ENCODE peak calls at places on chromosomes 5 and 9, in eight cellular contexts. One of them, this sample, is unnamed.

GRCh38 chr5:147635882-147636531 is 126.1 kb upstream of the DPYSL3 start:
- DNase-seq in NCI-H774: no peak
- DNase-seq in GM12865: no peak
- DNase-seq in central memory CD4-positive, alpha-beta T cell: no peak
- DNase-seq in astrocyte of the spinal cord: no peak
- DNase-seq in hypothalamus: peak
- DNase-seq in activated naive CD4-positive, alpha-beta T cell treated with anti-CD3 and anti-CD28 coated beads for 36 hours: no peak
- DNase-seq in activated CD4-positive, alpha-beta T cell treated with anti-CD3 and anti-CD28 coated beads for 4 hours: no peak
- DNase-seq in this sample: no peak

GRCh38 chr5:177130211-177131018 is 3.2 kb upstream of the NSD1 start:
- DNase-seq in NCI-H774: no peak
- DNase-seq in hypothalamus: no peak
- DNase-seq in central memory CD4-positive, alpha-beta T cell: no peak
- DNase-seq in activated CD4-positive, alpha-beta T cell treated with anti-CD3 and anti-CD28 coated beads for 4 hours: no peak
- DNase-seq in astrocyte of the spinal cord: no peak
- DNase-seq in activated naive CD4-positive, alpha-beta T cell treated with anti-CD3 and anti-CD28 coated beads for 36 hours: no peak
- DNase-seq in GM12865: no peak
- DNase-seq in this sample: no peak

GRCh38 chr9:136551401-136552116 is 5.7 kb upstream of the NOTCH1 start:
- DNase-seq in NCI-H774: no peak
- DNase-seq in GM12865: peak
- DNase-seq in hypothalamus: no peak
- DNase-seq in activated naive CD4-positive, alpha-beta T cell treated with anti-CD3 and anti-CD28 coated beads for 36 hours: no peak
- DNase-seq in astrocyte of the spinal cord: peak
- DNase-seq in activated CD4-positive, alpha-beta T cell treated with anti-CD3 and anti-CD28 coated beads for 4 hours: no peak
- DNase-seq in central memory CD4-positive, alpha-beta T cell: no peak
- DNase-seq in this sample: peak

GRCh38 chr5:169772256-169772655 is 135.2 kb downstream of the DOCK2 start:
- DNase-seq in hypothalamus: no peak
- DNase-seq in central memory CD4-positive, alpha-beta T cell: no peak
- DNase-seq in GM12865: no peak
- DNase-seq in astrocyte of the spinal cord: no peak
- DNase-seq in activated naive CD4-positive, alpha-beta T cell treated with anti-CD3 and anti-CD28 coated beads for 36 hours: no peak
- DNase-seq in activated CD4-positive, alpha-beta T cell treated with anti-CD3 and anti-CD28 coated beads for 4 hours: no peak
- DNase-seq in NCI-H774: no peak
- DNase-seq in this sample: no peak

GRCh38 chr9:78298046-78298511 is 1.2 kb downstream of the PSAT1 start:
- DNase-seq in activated naive CD4-positive, alpha-beta T cell treated with anti-CD3 and anti-CD28 coated beads for 36 hours: no peak
- DNase-seq in central memory CD4-positive, alpha-beta T cell: no peak
- DNase-seq in GM12865: no peak
- DNase-seq in astrocyte of the spinal cord: no peak
- DNase-seq in NCI-H774: no peak
- DNase-seq in hypothalamus: peak
- DNase-seq in activated CD4-positive, alpha-beta T cell treated with anti-CD3 and anti-CD28 coated beads for 4 hours: peak
- DNase-seq in this sample: no peak

GRCh38 chr9:89461302-89461701 is 36.6 kb downstream of the SEMA4D start:
- DNase-seq in activated CD4-positive, alpha-beta T cell treated with anti-CD3 and anti-CD28 coated beads for 4 hours: no peak
- DNase-seq in central memory CD4-positive, alpha-beta T cell: no peak
- DNase-seq in NCI-H774: no peak
- DNase-seq in GM12865: no peak
- DNase-seq in astrocyte of the spinal cord: peak
- DNase-seq in activated naive CD4-positive, alpha-beta T cell treated with anti-CD3 and anti-CD28 coated beads for 36 hours: peak
- DNase-seq in hypothalamus: no peak
- DNase-seq in this sample: no peak

GRCh38 chr9:113310538-113310937 is 7.4 kb upstream of the RNF183 start:
- DNase-seq in astrocyte of the spinal cord: no peak
- DNase-seq in NCI-H774: no peak
- DNase-seq in central memory CD4-positive, alpha-beta T cell: no peak
- DNase-seq in activated naive CD4-positive, alpha-beta T cell treated with anti-CD3 and anti-CD28 coated beads for 36 hours: no peak
- DNase-seq in activated CD4-positive, alpha-beta T cell treated with anti-CD3 and anti-CD28 coated beads for 4 hours: no peak
- DNase-seq in GM12865: no peak
- DNase-seq in hypothalamus: no peak
- DNase-seq in this sample: no peak

GRCh38 chr9:2085719-2086515 is 70.8 kb downstream of the SMARCA2 start:
- DNase-seq in NCI-H774: no peak
- DNase-seq in activated CD4-positive, alpha-beta T cell treated with anti-CD3 and anti-CD28 coated beads for 4 hours: no peak
- DNase-seq in astrocyte of the spinal cord: peak
- DNase-seq in central memory CD4-positive, alpha-beta T cell: no peak
- DNase-seq in GM12865: no peak
- DNase-seq in hypothalamus: no peak
- DNase-seq in activated naive CD4-positive, alpha-beta T cell treated with anti-CD3 and anti-CD28 coated beads for 36 hours: no peak
- DNase-seq in this sample: no peak

GRCh38 chr5:167861931-167862426 is 429.5 kb upstream of the WWC1 start:
- DNase-seq in central memory CD4-positive, alpha-beta T cell: no peak
- DNase-seq in hypothalamus: no peak
- DNase-seq in NCI-H774: no peak
- DNase-seq in activated CD4-positive, alpha-beta T cell treated with anti-CD3 and anti-CD28 coated beads for 4 hours: no peak
- DNase-seq in astrocyte of the spinal cord: no peak
- DNase-seq in activated naive CD4-positive, alpha-beta T cell treated with anti-CD3 and anti-CD28 coated beads for 36 hours: no peak
- DNase-seq in GM12865: no peak
- DNase-seq in this sample: no peak

GRCh38 chr9:86516564-86516963 is 162.4 kb upstream of the TUT7 start:
- DNase-seq in activated naive CD4-positive, alpha-beta T cell treated with anti-CD3 and anti-CD28 coated beads for 36 hours: no peak
- DNase-seq in central memory CD4-positive, alpha-beta T cell: no peak
- DNase-seq in hypothalamus: no peak
- DNase-seq in astrocyte of the spinal cord: no peak
- DNase-seq in activated CD4-positive, alpha-beta T cell treated with anti-CD3 and anti-CD28 coated beads for 4 hours: no peak
- DNase-seq in GM12865: no peak
- DNase-seq in NCI-H774: no peak
- DNase-seq in this sample: no peak

GRCh38 chr9:111852291-111852690 is 44.3 kb upstream of the UGCG start:
- DNase-seq in activated CD4-positive, alpha-beta T cell treated with anti-CD3 and anti-CD28 coated beads for 4 hours: no peak
- DNase-seq in activated naive CD4-positive, alpha-beta T cell treated with anti-CD3 and anti-CD28 coated beads for 36 hours: no peak
- DNase-seq in NCI-H774: no peak
- DNase-seq in astrocyte of the spinal cord: no peak
- DNase-seq in central memory CD4-positive, alpha-beta T cell: no peak
- DNase-seq in hypothalamus: no peak
- DNase-seq in GM12865: no peak
- DNase-seq in this sample: no peak

GRCh38 chr9:89422151-89422918 is 75.6 kb downstream of the SEMA4D start:
- DNase-seq in activated naive CD4-positive, alpha-beta T cell treated with anti-CD3 and anti-CD28 coated beads for 36 hours: peak
- DNase-seq in hypothalamus: no peak
- DNase-seq in GM12865: peak
- DNase-seq in NCI-H774: no peak
- DNase-seq in activated CD4-positive, alpha-beta T cell treated with anti-CD3 and anti-CD28 coated beads for 4 hours: peak
- DNase-seq in central memory CD4-positive, alpha-beta T cell: no peak
- DNase-seq in astrocyte of the spinal cord: peak
- DNase-seq in this sample: no peak

GRCh38 chr5:43357067-43357466 is 43.9 kb upstream of the HMGCS1 start:
- DNase-seq in activated CD4-positive, alpha-beta T cell treated with anti-CD3 and anti-CD28 coated beads for 4 hours: no peak
- DNase-seq in central memory CD4-positive, alpha-beta T cell: no peak
- DNase-seq in NCI-H774: no peak
- DNase-seq in hypothalamus: no peak
- DNase-seq in GM12865: no peak
- DNase-seq in astrocyte of the spinal cord: no peak
- DNase-seq in activated naive CD4-positive, alpha-beta T cell treated with anti-CD3 and anti-CD28 coated beads for 36 hours: no peak
- DNase-seq in this sample: no peak

GRCh38 chr9:2116073-2116472 is 100.9 kb downstream of the SMARCA2 start:
- DNase-seq in GM12865: peak
- DNase-seq in activated naive CD4-positive, alpha-beta T cell treated with anti-CD3 and anti-CD28 coated beads for 36 hours: peak
- DNase-seq in NCI-H774: no peak
- DNase-seq in hypothalamus: no peak
- DNase-seq in central memory CD4-positive, alpha-beta T cell: no peak
- DNase-seq in activated CD4-positive, alpha-beta T cell treated with anti-CD3 and anti-CD28 coated beads for 4 hours: no peak
- DNase-seq in astrocyte of the spinal cord: no peak
- DNase-seq in this sample: no peak

GRCh38 chr9:132020845-132021510 is 58.7 kb downstream of the MED27 start:
- DNase-seq in GM12865: no peak
- DNase-seq in central memory CD4-positive, alpha-beta T cell: no peak
- DNase-seq in activated CD4-positive, alpha-beta T cell treated with anti-CD3 and anti-CD28 coated beads for 4 hours: no peak
- DNase-seq in activated naive CD4-positive, alpha-beta T cell treated with anti-CD3 and anti-CD28 coated beads for 36 hours: no peak
- DNase-seq in hypothalamus: no peak
- DNase-seq in astrocyte of the spinal cord: no peak
- DNase-seq in NCI-H774: peak
- DNase-seq in this sample: no peak

GRCh38 chr5:151222769-151223446 is 984 bp downstream of the CCDC69 start:
- DNase-seq in NCI-H774: no peak
- DNase-seq in activated CD4-positive, alpha-beta T cell treated with anti-CD3 and anti-CD28 coated beads for 4 hours: no peak
- DNase-seq in hypothalamus: no peak
- DNase-seq in activated naive CD4-positive, alpha-beta T cell treated with anti-CD3 and anti-CD28 coated beads for 36 hours: peak
- DNase-seq in GM12865: peak
- DNase-seq in central memory CD4-positive, alpha-beta T cell: peak
- DNase-seq in astrocyte of the spinal cord: no peak
- DNase-seq in this sample: peak

GRCh38 chr5:124704594-124705284 is 41.7 kb downstream of the ZNF608 start:
- DNase-seq in GM12865: peak
- DNase-seq in central memory CD4-positive, alpha-beta T cell: no peak
- DNase-seq in activated naive CD4-positive, alpha-beta T cell treated with anti-CD3 and anti-CD28 coated beads for 36 hours: no peak
- DNase-seq in NCI-H774: no peak
- DNase-seq in astrocyte of the spinal cord: no peak
- DNase-seq in hypothalamus: no peak
- DNase-seq in activated CD4-positive, alpha-beta T cell treated with anti-CD3 and anti-CD28 coated beads for 4 hours: no peak
- DNase-seq in this sample: no peak

GRCh38 chr5:138874771-138875628 is at the start of gene LRRTM2:
- DNase-seq in GM12865: no peak
- DNase-seq in activated CD4-positive, alpha-beta T cell treated with anti-CD3 and anti-CD28 coated beads for 4 hours: no peak
- DNase-seq in central memory CD4-positive, alpha-beta T cell: no peak
- DNase-seq in hypothalamus: peak
- DNase-seq in NCI-H774: no peak
- DNase-seq in astrocyte of the spinal cord: peak
- DNase-seq in activated naive CD4-positive, alpha-beta T cell treated with anti-CD3 and anti-CD28 coated beads for 36 hours: peak
- DNase-seq in this sample: no peak

GRCh38 chr9:87713278-87713989 is 12.5 kb upstream of the CTSL start:
- DNase-seq in hypothalamus: peak
- DNase-seq in NCI-H774: no peak
- DNase-seq in activated CD4-positive, alpha-beta T cell treated with anti-CD3 and anti-CD28 coated beads for 4 hours: peak
- DNase-seq in activated naive CD4-positive, alpha-beta T cell treated with anti-CD3 and anti-CD28 coated beads for 36 hours: peak
- DNase-seq in astrocyte of the spinal cord: peak
- DNase-seq in central memory CD4-positive, alpha-beta T cell: no peak
- DNase-seq in GM12865: no peak
- DNase-seq in this sample: peak

GRCh38 chr9:113988385-113988784 is 89.7 kb downstream of the AMBP start:
- DNase-seq in activated naive CD4-positive, alpha-beta T cell treated with anti-CD3 and anti-CD28 coated beads for 36 hours: no peak
- DNase-seq in central memory CD4-positive, alpha-beta T cell: no peak
- DNase-seq in hypothalamus: no peak
- DNase-seq in activated CD4-positive, alpha-beta T cell treated with anti-CD3 and anti-CD28 coated beads for 4 hours: no peak
- DNase-seq in GM12865: no peak
- DNase-seq in NCI-H774: no peak
- DNase-seq in astrocyte of the spinal cord: no peak
- DNase-seq in this sample: no peak

This sample was measured in transverse colon.